ENCODE peak calls at places on chromosomes 5 and 9, in ten cellular contexts. T is T follicular helper cell; N is lower lobe of right lung; X is heart right ventricle; E is DND-41; C is NCI-H748 treated with DMSO at 0.1 percent for 48 hours; O is nephron progenitor cell; I is effector memory CD8-positive, alpha-beta T cell; S is HTR-8/SVneo; R is EL. U is an unnamed sample.

GRCh38 chr5:80854583-80854982 is 105.6 kb upstream of the RASGRF2 start:
- DNase-seq in T (no peak), N (no peak), X (no peak), E (no peak), C (no peak), O (no peak), I (no peak), S (no peak), R (no peak), U (no peak)

GRCh38 chr5:66634601-66635000 is 38.4 kb downstream of the MAST4 start:
- DNase-seq in T (no peak), N (no peak), X (no peak), E (no peak), C (no peak), O (no peak), I (no peak), S (no peak), R (no peak), U (no peak)

GRCh38 chr9:28206280-28206679 is 633.0 kb upstream of the C9orf72 start:
- DNase-seq in T (no peak), N (no peak), X (no peak), E (no peak), C (no peak), O (no peak), I (no peak), S (no peak), R (no peak), U (no peak)

GRCh38 chr9:105007143-105007542 is 79.2 kb upstream of the ABCA1 start:
- DNase-seq in T (no peak), N (peak; percentile 55), X (no peak), E (no peak), C (no peak), O (no peak), I (no peak), S (peak; percentile 68), R (peak; percentile 86), U (no peak)

GRCh38 chr9:130139251-130139650 is 33.0 kb upstream of the NCS1 start:
- DNase-seq in T (no peak), N (no peak), X (no peak), E (no peak), C (no peak), O (no peak), I (no peak), S (no peak), R (no peak), U (no peak)

GRCh38 chr9:136546697-136547481 is 1.0 kb upstream of the NOTCH1 start:
- DNase-seq in T (no peak), N (peak; percentile 81), X (peak; percentile 77), E (peak; percentile 78), C (no peak), O (peak; percentile 52), I (peak; percentile 47), S (no peak), R (peak; percentile 54), U (peak; percentile 85)

GRCh38 chr5:1227669-1228068 is 2.5 kb downstream of the SLC6A18 start:
- DNase-seq in T (no peak), N (no peak), X (no peak), E (no peak), C (no peak), O (peak; percentile 82), I (no peak), S (peak; percentile 96), R (peak; percentile 46), U (no peak)

GRCh38 chr5:148014276-148014675 is 49.5 kb upstream of the SPINK5 start:
- DNase-seq in T (no peak), N (no peak), X (no peak), E (no peak), C (no peak), O (no peak), I (no peak), S (no peak), R (no peak), U (no peak)

GRCh38 chr5:96743805-96744559 is 63.8 kb downstream of the ERAP1 start:
- DNase-seq in T (no peak), N (no peak), X (no peak), E (no peak), C (no peak), O (no peak), I (no peak), S (no peak), R (no peak), U (no peak)

GRCh38 chr9:68654075-68654474 is 51.0 kb upstream of the PIP5K1B start:
- DNase-seq in T (no peak), N (no peak), X (no peak), E (no peak), C (no peak), O (no peak), I (no peak), S (no peak), R (no peak), U (no peak)